ENCODE peak calls at places on chromosomes 12 and 14, in eight cellular contexts. One of them, this sample, is unnamed.
A peak's percentile ranks its signal among the peaks of the same experiment; 100 is the strongest.

GRCh38 chr12:20578142-20578541 is 117.0 kb upstream of the SLCO1C1 start:
- DNase-seq in A549: no peak
- DNase-seq in stomach: no peak
- DNase-seq in transverse colon: no peak
- DNase-seq in sigmoid colon: no peak
- DNase-seq in tibial nerve: no peak
- DNase-seq in K562: no peak
- DNase-seq in ovary: no peak
- DNase-seq in this sample: no peak

GRCh38 chr12:132284618-132285310 is 44.6 kb downstream of the GALNT9 start:
- DNase-seq in A549: peak; percentile 51
- DNase-seq in stomach: no peak
- DNase-seq in sigmoid colon: no peak
- DNase-seq in K562: no peak
- DNase-seq in ovary: no peak
- DNase-seq in transverse colon: no peak
- DNase-seq in tibial nerve: no peak
- DNase-seq in this sample: no peak

GRCh38 chr12:10069099-10069498 is 29.7 kb downstream of the CLEC1A start:
- DNase-seq in tibial nerve: no peak
- DNase-seq in sigmoid colon: no peak
- DNase-seq in A549: no peak
- DNase-seq in stomach: no peak
- DNase-seq in K562: no peak
- DNase-seq in ovary: peak; percentile 25
- DNase-seq in transverse colon: no peak
- DNase-seq in this sample: no peak

GRCh38 chr12:89461649-89462612 is 62.7 kb downstream of the GALNT4 start:
- DNase-seq in A549: peak; percentile 51
- DNase-seq in transverse colon: no peak
- DNase-seq in ovary: no peak
- DNase-seq in stomach: no peak
- DNase-seq in K562: peak; percentile 39
- DNase-seq in tibial nerve: no peak
- DNase-seq in sigmoid colon: no peak
- DNase-seq in this sample: no peak

GRCh38 chr12:42530284-42530683 is 59.3 kb downstream of the PRICKLE1 start:
- DNase-seq in tibial nerve: no peak
- DNase-seq in stomach: no peak
- DNase-seq in sigmoid colon: no peak
- DNase-seq in transverse colon: no peak
- DNase-seq in A549: no peak
- DNase-seq in ovary: no peak
- DNase-seq in K562: no peak
- DNase-seq in this sample: no peak

GRCh38 chr14:81594012-81594411 is 60.4 kb upstream of the SEL1L start:
- DNase-seq in transverse colon: no peak
- DNase-seq in sigmoid colon: peak; percentile 65
- DNase-seq in A549: no peak
- DNase-seq in ovary: no peak
- DNase-seq in tibial nerve: peak; percentile 30
- DNase-seq in K562: no peak
- DNase-seq in stomach: no peak
- DNase-seq in this sample: no peak

GRCh38 chr12:114000861-114001260 is 34.7 kb upstream of the RBM19 start:
- DNase-seq in tibial nerve: no peak
- DNase-seq in A549: no peak
- DNase-seq in K562: no peak
- DNase-seq in transverse colon: no peak
- DNase-seq in sigmoid colon: no peak
- DNase-seq in ovary: no peak
- DNase-seq in stomach: no peak
- DNase-seq in this sample: no peak

GRCh38 chr12:119594399-119594730 is 791 bp downstream of the TMEM233 start:
- DNase-seq in transverse colon: no peak
- DNase-seq in stomach: no peak
- DNase-seq in A549: no peak
- DNase-seq in tibial nerve: no peak
- DNase-seq in K562: no peak
- DNase-seq in ovary: no peak
- DNase-seq in sigmoid colon: no peak
- DNase-seq in this sample: no peak

GRCh38 chr12:70660620-70661219 is 23.5 kb upstream of the PTPRB start:
- DNase-seq in ovary: no peak
- DNase-seq in sigmoid colon: no peak
- DNase-seq in stomach: no peak
- DNase-seq in transverse colon: no peak
- DNase-seq in A549: no peak
- DNase-seq in tibial nerve: no peak
- DNase-seq in K562: peak; percentile 77
- DNase-seq in this sample: no peak

GRCh38 chr14:92783813-92784431 is 10.2 kb upstream of the GOLGA5 start:
- DNase-seq in A549: peak; percentile 69
- DNase-seq in stomach: no peak
- DNase-seq in sigmoid colon: no peak
- DNase-seq in transverse colon: peak; percentile 29
- DNase-seq in ovary: peak; percentile 47
- DNase-seq in K562: peak; percentile 26
- DNase-seq in tibial nerve: no peak
- DNase-seq in this sample: no peak

GRCh38 chr14:76268013-76268376 is 107.9 kb upstream of the ESRRB start:
- DNase-seq in transverse colon: no peak
- DNase-seq in A549: no peak
- DNase-seq in tibial nerve: no peak
- DNase-seq in sigmoid colon: no peak
- DNase-seq in stomach: no peak
- DNase-seq in ovary: no peak
- DNase-seq in K562: no peak
- DNase-seq in this sample: no peak

GRCh38 chr14:56998728-56999127 is 188.4 kb upstream of the OTX2 start:
- DNase-seq in K562: no peak
- DNase-seq in stomach: no peak
- DNase-seq in sigmoid colon: no peak
- DNase-seq in transverse colon: no peak
- DNase-seq in A549: no peak
- DNase-seq in ovary: no peak
- DNase-seq in tibial nerve: no peak
- DNase-seq in this sample: no peak

GRCh38 chr14:46580941-46581671 is 70.5 kb downstream of the RPL10L start:
- DNase-seq in transverse colon: peak; percentile 14
- DNase-seq in sigmoid colon: no peak
- DNase-seq in A549: no peak
- DNase-seq in K562: no peak
- DNase-seq in tibial nerve: no peak
- DNase-seq in stomach: no peak
- DNase-seq in ovary: no peak
- DNase-seq in this sample: no peak

GRCh38 chr12:96500686-96501085 is 11.3 kb downstream of the CFAP54 start:
- DNase-seq in stomach: no peak
- DNase-seq in tibial nerve: no peak
- DNase-seq in ovary: no peak
- DNase-seq in K562: no peak
- DNase-seq in sigmoid colon: no peak
- DNase-seq in transverse colon: no peak
- DNase-seq in A549: no peak
- DNase-seq in this sample: no peak

GRCh38 chr14:77212933-77213656 is 31.5 kb downstream of the TMEM63C start:
- DNase-seq in transverse colon: peak; percentile 55
- DNase-seq in ovary: no peak
- DNase-seq in K562: peak; percentile 46
- DNase-seq in sigmoid colon: no peak
- DNase-seq in tibial nerve: no peak
- DNase-seq in stomach: peak; percentile 51
- DNase-seq in A549: peak; percentile 72
- DNase-seq in this sample: no peak

GRCh38 chr12:71503579-71504470 is 64.2 kb downstream of the LGR5 start:
- DNase-seq in sigmoid colon: no peak
- DNase-seq in stomach: no peak
- DNase-seq in K562: no peak
- DNase-seq in transverse colon: no peak
- DNase-seq in A549: no peak
- DNase-seq in ovary: no peak
- DNase-seq in tibial nerve: no peak
- DNase-seq in this sample: no peak

GRCh38 chr14:37864861-37865718 is 269.7 kb downstream of the TTC6 start:
- DNase-seq in tibial nerve: no peak
- DNase-seq in transverse colon: peak; percentile 12
- DNase-seq in sigmoid colon: peak; percentile 74
- DNase-seq in ovary: no peak
- DNase-seq in K562: no peak
- DNase-seq in stomach: peak; percentile 68
- DNase-seq in A549: no peak
- DNase-seq in this sample: no peak

GRCh38 chr14:48615618-48616017 is 940.2 kb upstream of the MDGA2 start:
- DNase-seq in transverse colon: no peak
- DNase-seq in tibial nerve: no peak
- DNase-seq in K562: no peak
- DNase-seq in A549: no peak
- DNase-seq in stomach: no peak
- DNase-seq in sigmoid colon: no peak
- DNase-seq in ovary: no peak
- DNase-seq in this sample: no peak

DNA sequence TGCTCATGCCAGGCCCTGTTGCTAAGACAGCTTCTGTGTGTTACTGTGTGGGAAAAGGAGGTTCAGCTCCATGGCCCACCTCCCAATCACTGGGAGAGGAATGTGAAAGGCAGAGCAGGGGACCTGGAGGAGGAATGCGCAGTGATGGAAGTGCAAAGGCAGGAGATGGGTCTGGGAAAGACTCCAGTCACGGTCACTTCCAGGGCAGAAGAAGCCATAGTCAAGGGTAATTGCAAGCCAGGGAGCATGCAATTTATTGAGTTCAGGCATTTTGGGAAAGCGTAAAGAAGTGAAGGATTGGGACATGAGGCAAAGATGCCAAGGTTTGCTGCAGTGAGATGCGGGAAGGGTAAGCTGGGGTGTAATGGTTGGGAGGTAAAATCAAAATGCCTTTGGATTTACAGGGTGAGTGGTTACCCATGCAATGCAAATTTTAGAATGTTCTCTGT is 167.4 kb downstream of the BRMS1L start:
- DNase-seq in transverse colon: no peak
- DNase-seq in ovary: no peak
- DNase-seq in K562: no peak
- DNase-seq in sigmoid colon: no peak
- DNase-seq in A549: no peak
- DNase-seq in stomach: no peak
- DNase-seq in tibial nerve: no peak
- DNase-seq in this sample: no peak
- TF ChIP-seq EP300 in transverse colon: no peak
- TF ChIP-seq EP300 in ovary: no peak
- TF ChIP-seq EP300 in K562: no peak
- TF ChIP-seq EP300 in sigmoid colon: no peak
- TF ChIP-seq EP300 in A549: no peak
- TF ChIP-seq EP300 in stomach: no peak
- TF ChIP-seq EP300 in tibial nerve: no peak
- TF ChIP-seq EP300 in this sample: no peak

GRCh38 chr12:15919491-15919890 is 8.4 kb downstream of the DERA start:
- DNase-seq in A549: no peak
- DNase-seq in ovary: no peak
- DNase-seq in transverse colon: no peak
- DNase-seq in K562: no peak
- DNase-seq in stomach: no peak
- DNase-seq in sigmoid colon: no peak
- DNase-seq in tibial nerve: no peak
- DNase-seq in this sample: no peak

GRCh38 chr12:15918066-15918465 is 6.9 kb downstream of the DERA start:
- DNase-seq in A549: no peak
- DNase-seq in K562: no peak
- DNase-seq in sigmoid colon: no peak
- DNase-seq in ovary: no peak
- DNase-seq in stomach: no peak
- DNase-seq in transverse colon: no peak
- DNase-seq in tibial nerve: no peak
- DNase-seq in this sample: no peak
- TF ChIP-seq EP300 in A549: no peak
- TF ChIP-seq EP300 in K562: no peak
- TF ChIP-seq EP300 in sigmoid colon: no peak
- TF ChIP-seq EP300 in ovary: no peak
- TF ChIP-seq EP300 in stomach: no peak
- TF ChIP-seq EP300 in transverse colon: no peak
- TF ChIP-seq EP300 in tibial nerve: no peak
- TF ChIP-seq EP300 in this sample: no peak

GRCh38 chr12:122871851-122872785 is 23.8 kb downstream of the VPS37B start:
- DNase-seq in ovary: no peak
- DNase-seq in sigmoid colon: peak; percentile 76
- DNase-seq in transverse colon: peak; percentile 82
- DNase-seq in A549: no peak
- DNase-seq in tibial nerve: no peak
- DNase-seq in K562: no peak
- DNase-seq in stomach: peak; percentile 70
- DNase-seq in this sample: peak; percentile 75

GRCh38 chr12:122874081-122874480 is 21.8 kb downstream of the VPS37B start:
- DNase-seq in tibial nerve: no peak
- DNase-seq in transverse colon: no peak
- DNase-seq in ovary: no peak
- DNase-seq in sigmoid colon: no peak
- DNase-seq in stomach: peak; percentile 25
- DNase-seq in K562: no peak
- DNase-seq in A549: no peak
- DNase-seq in this sample: no peak

GRCh38 chr12:122870867-122871664 is 24.9 kb downstream of the VPS37B start:
- DNase-seq in stomach: peak; percentile 73
- DNase-seq in ovary: no peak
- DNase-seq in tibial nerve: no peak
- DNase-seq in A549: no peak
- DNase-seq in sigmoid colon: peak; percentile 72
- DNase-seq in K562: no peak
- DNase-seq in transverse colon: peak; percentile 53
- DNase-seq in this sample: peak; percentile 79

GRCh38 chr12:122873540-122873939 is 22.4 kb downstream of the VPS37B start:
- DNase-seq in K562: no peak
- DNase-seq in A549: no peak
- DNase-seq in sigmoid colon: no peak
- DNase-seq in transverse colon: no peak
- DNase-seq in ovary: no peak
- DNase-seq in stomach: peak; percentile 22
- DNase-seq in tibial nerve: no peak
- DNase-seq in this sample: peak; percentile 59

GRCh38 chr12:122872815-122873361 is 23.0 kb downstream of the VPS37B start:
- DNase-seq in A549: no peak
- DNase-seq in ovary: no peak
- DNase-seq in transverse colon: no peak
- DNase-seq in sigmoid colon: peak; percentile 33
- DNase-seq in tibial nerve: no peak
- DNase-seq in K562: no peak
- DNase-seq in stomach: peak; percentile 43
- DNase-seq in this sample: peak; percentile 63
- TF ChIP-seq EP300 in A549: no peak
- TF ChIP-seq EP300 in ovary: no peak
- TF ChIP-seq EP300 in transverse colon: no peak
- TF ChIP-seq EP300 in sigmoid colon: no peak
- TF ChIP-seq EP300 in tibial nerve: no peak
- TF ChIP-seq EP300 in K562: no peak
- TF ChIP-seq EP300 in stomach: no peak
- TF ChIP-seq EP300 in this sample: no peak

DNA sequence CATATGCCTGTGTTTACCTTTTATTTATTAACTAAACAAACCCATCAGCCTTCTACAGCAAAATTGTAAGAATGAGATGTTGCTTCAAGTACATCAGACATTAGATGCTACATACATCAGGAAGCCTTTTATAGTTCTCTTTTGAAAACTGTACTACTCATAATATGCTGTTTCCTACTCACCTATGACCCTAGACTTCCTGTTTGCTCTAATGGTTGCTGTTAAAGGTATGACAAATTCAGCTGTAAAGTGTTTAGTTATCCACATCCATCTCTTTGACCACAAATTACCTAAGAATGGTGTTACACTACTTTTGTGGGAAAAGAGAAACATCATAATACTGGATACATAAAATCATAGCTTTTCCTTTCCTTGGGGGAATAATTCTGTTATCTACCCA is 220.0 kb downstream of the RAD51B start:
- DNase-seq in stomach: no peak
- DNase-seq in transverse colon: no peak
- DNase-seq in K562: no peak
- DNase-seq in sigmoid colon: no peak
- DNase-seq in A549: no peak
- DNase-seq in ovary: no peak
- DNase-seq in tibial nerve: no peak
- DNase-seq in this sample: no peak
- TF ChIP-seq EP300 in stomach: no peak
- TF ChIP-seq EP300 in transverse colon: no peak
- TF ChIP-seq EP300 in K562: no peak
- TF ChIP-seq EP300 in sigmoid colon: no peak
- TF ChIP-seq EP300 in A549: no peak
- TF ChIP-seq EP300 in ovary: no peak
- TF ChIP-seq EP300 in tibial nerve: no peak
- TF ChIP-seq EP300 in this sample: no peak